ENCODE peak calls at places on chromosomes 13 and 19, in six cellular contexts. K is K562; X is CD4-positive, alpha-beta T cell; S is CD4-positive, CD25-positive, alpha-beta regulatory T cell; C is fibroblast of lung; I is brain microvascular endothelial cell. D is an unnamed sample.

GRCh38 chr13:64130600-64130999 is 2715.0 kb upstream of the PCDH20 start:
- DNase-seq in K (no peak), X (no peak), S (no peak), C (no peak), I (no peak), D (no peak)

GRCh38 chr13:57825066-57825465 is 193.5 kb downstream of the PCDH17 start:
- DNase-seq in K (no peak), X (no peak), S (no peak), C (no peak), I (no peak), D (no peak)

GRCh38 chr13:76745246-76746200 is 140.7 kb downstream of the KCTD12 start:
- DNase-seq in K (no peak), X (no peak), S (no peak), C (no peak), I (no peak), D (no peak)

GRCh38 chr13:60572855-60573254 is 175.8 kb downstream of the TDRD3 start:
- DNase-seq in K (no peak), X (no peak), S (no peak), C (no peak), I (no peak), D (no peak)

GRCh38 chr19:35908010-35908441 is at the start of gene TYROBP:
- DNase-seq in K (no peak), X (no peak), S (no peak), C (no peak), I (no peak), D (no peak)

GRCh38 chr19:9869008-9869617 is 34.0 kb downstream of the PIN1 start:
- DNase-seq in K (no peak), X (no peak), S (no peak), C (no peak), I (no peak), D (no peak)

GRCh38 chr13:84994582-84994981 is 804.6 kb downstream of the SLITRK6 start:
- DNase-seq in K (no peak), X (no peak), S (no peak), C (peak), I (no peak), D (no peak)

GRCh38 chr13:112450567-112451240 is 74.5 kb downstream of the SPACA7 start:
- DNase-seq in K (no peak), X (no peak), S (no peak), C (no peak), I (no peak), D (no peak)

GRCh38 chr13:27172495-27172842 is 858 bp upstream of the USP12 start:
- DNase-seq in K (peak), X (no peak), S (no peak), C (no peak), I (peak), D (no peak)

GRCh38 chr13:94481966-94482365 is 2.5 kb upstream of the DCT start:
- DNase-seq in K (no peak), X (no peak), S (no peak), C (peak), I (peak), D (no peak)

GRCh38 chr13:40087021-40088002 is 431.9 kb downstream of the COG6 start:
- DNase-seq in K (no peak), X (no peak), S (no peak), C (no peak), I (no peak), D (no peak)

GRCh38 chr13:79988573-79988972 is 352.4 kb downstream of the SPRY2 start:
- DNase-seq in K (no peak), X (no peak), S (no peak), C (peak), I (peak), D (peak)

GRCh38 chr13:92461831-92462230 is 764.8 kb upstream of the GPC6 start:
- DNase-seq in K (no peak), X (no peak), S (no peak), C (no peak), I (no peak), D (no peak)

GRCh38 chr13:34722931-34723330 is 219.1 kb upstream of the NBEA start:
- DNase-seq in K (no peak), X (no peak), S (no peak), C (no peak), I (no peak), D (no peak)

GRCh38 chr13:34941835-34942731 is at the start of gene NBEA:
- DNase-seq in K (peak), X (peak), S (peak), C (peak), I (peak), D (peak)

GRCh38 chr13:76723551-76724232 is 162.5 kb downstream of the KCTD12 start:
- DNase-seq in K (no peak), X (no peak), S (no peak), C (peak), I (peak), D (peak)

GRCh38 chr19:41410655-41411054 is 13.0 kb downstream of the BCKDHA start:
- DNase-seq in K (no peak), X (no peak), S (no peak), C (no peak), I (no peak), D (no peak)

GRCh38 chr19:17455711-17456123 is 5.0 kb downstream of the NXNL1 start:
- DNase-seq in K (no peak), X (no peak), S (no peak), C (no peak), I (no peak), D (no peak)

GRCh38 chr13:48801255-48801654 is 147.5 kb downstream of the CYSLTR2 start:
- DNase-seq in K (no peak), X (no peak), S (no peak), C (peak), I (peak), D (no peak)

GRCh38 chr13:50357586-50358118 is 342.4 kb downstream of the KCNRG start:
- DNase-seq in K (peak), X (no peak), S (no peak), C (peak), I (peak), D (no peak)

GRCh38 chr13:111510502-111511218 is 190.2 kb downstream of the TEX29 start:
- DNase-seq in K (no peak), X (no peak), S (no peak), C (no peak), I (no peak), D (no peak)

GRCh38 chr19:20964798-20965197 is 41.7 kb downstream of the ZNF85 start:
- DNase-seq in K (peak), X (no peak), S (no peak), C (no peak), I (no peak), D (no peak)

GRCh38 chr13:39296193-39296592 is 257.9 kb downstream of the NHLRC3 start:
- DNase-seq in K (no peak), X (no peak), S (no peak), C (no peak), I (no peak), D (no peak)

GRCh38 chr13:95677564-95678386 is 836 bp downstream of the DNAJC3 start:
- DNase-seq in K (peak), X (no peak), S (no peak), C (peak), I (no peak), D (no peak)

DNA sequence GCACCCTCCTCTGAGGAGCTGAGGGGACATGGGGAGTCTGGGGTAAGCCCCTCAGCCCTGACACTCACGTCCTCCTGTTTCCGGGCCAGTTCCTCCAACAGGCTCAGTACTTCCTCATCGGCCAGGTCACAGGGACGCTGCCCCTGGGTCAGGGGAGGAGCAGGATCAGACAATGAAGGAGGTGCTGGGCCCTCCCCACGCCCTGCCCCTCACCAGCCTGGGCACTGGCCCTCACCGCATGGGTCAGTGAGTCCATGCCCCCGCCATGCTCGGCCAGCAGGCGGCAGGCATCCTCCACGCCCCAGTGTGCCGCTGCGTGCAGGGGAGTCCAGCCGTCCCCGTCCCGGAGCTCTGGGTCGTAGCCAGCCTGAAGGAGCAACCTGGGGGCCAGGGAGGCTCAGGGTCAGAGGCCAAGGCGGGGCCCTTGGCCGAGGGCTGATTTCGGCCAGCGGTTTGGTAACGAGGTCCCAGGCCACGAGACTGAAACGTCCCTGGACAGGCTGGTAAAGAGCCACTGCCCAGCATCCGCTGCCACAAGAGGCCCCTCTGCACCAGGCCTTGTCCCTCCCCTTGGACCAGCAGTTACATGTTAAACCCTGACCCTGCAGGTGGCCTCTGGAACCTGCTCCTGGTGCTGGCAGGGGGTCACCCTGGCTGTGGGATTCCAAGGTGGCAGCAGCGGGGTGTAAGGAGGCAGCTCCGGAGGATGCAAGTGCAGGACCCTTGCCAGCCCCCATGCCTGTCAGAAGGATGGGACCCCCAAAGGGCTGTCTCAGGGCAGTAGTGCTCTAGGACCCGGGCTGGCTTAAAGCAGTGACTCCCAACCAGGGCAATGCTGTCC is 18.5 kb downstream of the PPP1R12C start:
- DNase-seq in K (no peak), X (no peak), S (no peak), C (no peak), I (no peak), D (no peak)
- H3K27ac ChIP-seq in K (no peak), X (no peak), S (no peak), C (peak), I (no peak), D (no peak)

DNA sequence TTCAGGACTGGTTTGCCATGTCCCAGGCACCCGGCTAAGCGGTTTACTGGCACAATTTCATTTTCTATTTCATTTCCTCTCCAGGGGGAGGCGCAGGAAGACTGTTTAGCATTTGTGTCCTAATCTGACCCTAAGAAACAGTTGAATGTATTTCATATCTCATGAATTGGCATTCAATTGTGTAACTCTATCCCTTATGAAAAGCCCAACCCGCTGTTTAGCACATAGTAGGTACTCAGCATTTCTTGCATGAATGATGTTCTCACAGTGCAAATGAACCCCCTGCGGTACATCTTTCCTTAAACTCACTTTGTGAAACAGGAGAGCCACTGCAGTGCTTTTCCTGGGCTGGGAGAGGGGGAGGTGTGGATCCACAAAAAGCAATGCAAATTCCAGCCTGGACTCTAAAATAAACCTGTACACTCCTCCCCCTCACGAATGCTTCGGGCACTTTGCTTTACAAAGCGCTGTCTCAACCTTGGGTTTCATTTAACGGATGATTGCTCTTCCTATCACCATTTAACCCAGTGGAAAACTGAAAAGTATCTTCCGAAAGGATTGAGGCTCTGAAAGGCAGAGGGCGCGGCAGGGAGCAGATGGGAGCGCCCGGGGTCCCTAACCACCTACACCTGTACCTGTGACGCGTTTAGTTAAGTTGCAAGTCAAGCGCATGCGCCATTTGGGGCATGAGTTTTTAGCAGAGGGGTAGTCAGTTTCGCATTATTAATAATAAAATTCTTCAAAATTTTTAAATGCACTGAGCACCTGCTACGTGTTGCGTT is 1.2 kb upstream of the EEF2 start:
- DNase-seq in K (peak), X (peak), S (peak), C (peak), I (peak), D (no peak)
- H3K27ac ChIP-seq in K (peak), X (peak), S (peak), C (no peak), I (no peak), D (no peak)

GRCh38 chr13:51624695-51625345 is 40.6 kb downstream of the WDFY2 start:
- DNase-seq in K (no peak), X (no peak), S (no peak), C (no peak), I (no peak), D (no peak)
- H3K27ac ChIP-seq in K (no peak), X (no peak), S (no peak), C (no peak), I (no peak), D (no peak)

DNA sequence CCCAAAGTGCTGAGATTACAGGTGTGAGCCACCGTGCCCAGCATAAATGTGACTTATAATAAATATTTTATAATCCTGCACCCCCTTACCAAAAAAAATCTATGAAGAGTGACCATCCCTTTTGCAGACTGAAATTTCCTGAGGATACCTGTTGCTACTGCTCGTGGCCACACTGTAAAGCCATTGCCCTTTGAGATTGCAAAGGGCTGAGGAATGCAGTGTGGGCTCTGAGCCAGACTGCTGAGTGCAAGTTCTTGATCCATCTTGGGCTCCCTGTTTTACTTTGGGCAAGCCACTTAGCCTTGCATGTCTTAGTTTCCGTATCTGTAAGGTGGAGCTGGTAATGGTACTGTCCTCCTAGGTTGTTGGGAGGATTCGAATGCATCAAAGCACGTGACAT is 23.4 kb downstream of the SIPA1L3 start:
- DNase-seq in K (no peak), X (no peak), S (no peak), C (no peak), I (peak), D (no peak)
- H3K27ac ChIP-seq in K (no peak), X (no peak), S (no peak), C (no peak), I (no peak), D (no peak)

GRCh38 chr13:37715606-37716015 is 117.0 kb upstream of the POSTN start:
- DNase-seq in K (no peak), X (no peak), S (no peak), C (peak), I (peak), D (no peak)
- H3K27ac ChIP-seq in K (no peak), X (no peak), S (no peak), C (peak), I (peak), D (no peak)

DNA sequence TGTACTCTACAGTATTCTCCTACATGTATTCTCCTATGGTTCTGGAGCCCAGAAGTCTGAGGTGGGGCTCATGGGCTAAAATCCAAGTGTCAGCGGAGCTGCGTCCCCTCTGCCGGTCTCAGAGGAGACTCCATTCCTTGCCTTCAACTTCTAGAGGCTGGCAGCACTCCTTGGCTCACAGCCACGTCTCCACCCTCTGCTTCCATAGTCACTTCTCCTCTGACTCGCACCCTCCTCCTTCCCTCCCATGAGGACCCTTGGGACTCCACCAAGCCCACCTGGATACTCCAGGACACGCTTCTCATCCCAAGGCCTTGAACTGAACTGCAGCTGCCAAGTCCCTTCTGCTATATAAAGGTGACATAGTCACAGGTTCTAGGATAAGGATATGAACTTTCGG is 27.8 kb downstream of the DHRS12 start:
- DNase-seq in K (no peak), X (no peak), S (no peak), C (no peak), I (no peak), D (no peak)
- H3K27ac ChIP-seq in K (no peak), X (no peak), S (no peak), C (no peak), I (no peak), D (no peak)

DNA sequence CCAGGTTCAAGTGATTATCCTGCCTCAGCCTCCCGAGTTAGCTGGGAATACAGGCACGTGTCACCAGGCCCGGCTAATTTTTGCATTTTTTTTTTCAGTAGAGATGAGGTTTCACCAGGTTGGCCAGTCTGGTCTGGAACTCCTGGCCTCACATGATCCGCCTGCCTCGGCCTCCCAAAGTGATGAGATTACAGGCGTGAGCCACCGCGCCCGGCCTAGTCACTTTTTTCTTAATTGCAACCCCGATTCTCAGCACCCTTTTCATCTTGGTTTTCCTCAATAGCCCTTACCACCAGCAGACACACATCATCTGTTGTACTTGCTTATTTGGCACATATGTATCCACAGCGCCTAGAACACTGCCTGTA is 550 bp upstream of the GPI start:
- DNase-seq in K (no peak), X (no peak), S (no peak), C (peak), I (no peak), D (no peak)
- H3K27ac ChIP-seq in K (peak), X (no peak), S (peak), C (no peak), I (no peak), D (no peak)

GRCh38 chr13:114116734-114117133 is 15.7 kb downstream of the RASA3 start:
- DNase-seq in K (no peak), X (peak), S (no peak), C (no peak), I (no peak), D (no peak)

GRCh38 chr13:114118763-114119123 is 13.7 kb downstream of the RASA3 start:
- DNase-seq in K (no peak), X (no peak), S (no peak), C (peak), I (peak), D (peak)

GRCh38 chr13:114120486-114121430 is 11.7 kb downstream of the RASA3 start:
- DNase-seq in K (no peak), X (no peak), S (no peak), C (no peak), I (no peak), D (no peak)

GRCh38 chr13:114118086-114118762 is 14.2 kb downstream of the RASA3 start:
- DNase-seq in K (no peak), X (no peak), S (no peak), C (no peak), I (peak), D (no peak)

DNA sequence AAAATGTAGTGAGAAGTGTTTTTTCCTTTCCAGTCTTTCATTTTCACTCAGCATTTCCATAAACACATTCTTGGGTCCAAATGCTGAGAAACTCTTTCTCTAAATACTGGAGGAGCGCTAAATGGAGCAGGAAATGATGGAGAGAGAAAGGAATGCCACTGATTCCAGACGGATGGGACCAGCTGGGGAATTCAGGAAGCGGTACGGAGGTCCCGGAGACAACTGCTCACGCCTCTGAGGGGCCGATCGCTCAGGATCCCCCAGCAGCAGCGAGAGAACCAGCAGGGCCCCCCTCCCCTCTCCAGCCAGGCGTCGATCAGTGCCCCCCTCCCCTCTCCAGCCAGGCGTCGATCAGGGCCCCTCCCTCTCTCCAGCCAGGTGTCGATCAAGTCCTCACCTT is 13.2 kb downstream of the RASA3 start:
- DNase-seq in K (no peak), X (no peak), S (no peak), C (peak), I (peak), D (peak)
- H3K27ac ChIP-seq in K (no peak), X (peak), S (peak), C (peak), I (peak), D (peak)

GRCh38 chr13:102642475-102642874 is 45.7 kb downstream of the TPP2 start:
- DNase-seq in K (no peak), X (no peak), S (no peak), C (no peak), I (no peak), D (no peak)

GRCh38 chr13:102645701-102646100 is 48.9 kb downstream of the TPP2 start:
- DNase-seq in K (no peak), X (no peak), S (no peak), C (no peak), I (no peak), D (no peak)

GRCh38 chr13:102648046-102648445 is 46.8 kb downstream of the METTL21C start:
- DNase-seq in K (no peak), X (no peak), S (no peak), C (no peak), I (no peak), D (no peak)

GRCh38 chr13:102642029-102642428 is 45.2 kb downstream of the TPP2 start:
- DNase-seq in K (no peak), X (no peak), S (no peak), C (no peak), I (no peak), D (no peak)

DNA sequence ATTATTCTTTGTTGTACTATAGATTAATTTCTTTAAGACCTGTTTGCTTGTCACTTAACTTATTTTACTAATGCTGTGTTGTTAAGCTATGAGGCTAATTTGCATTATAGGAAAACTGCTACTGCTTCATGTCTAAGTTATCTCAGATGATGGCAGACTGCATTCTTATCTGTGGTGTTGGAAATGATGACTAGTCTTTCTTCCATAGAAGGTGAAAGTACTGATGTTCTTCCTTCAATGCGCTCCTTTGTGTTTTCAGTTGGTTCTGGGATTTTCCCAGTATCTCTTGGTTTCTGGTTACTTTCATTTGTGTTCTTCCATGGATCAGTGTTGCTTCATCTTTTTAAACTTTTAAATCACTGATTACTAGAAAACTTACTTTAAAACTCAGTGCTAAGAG is 46.9 kb downstream of the TPP2 start:
- DNase-seq in K (no peak), X (no peak), S (no peak), C (no peak), I (peak), D (no peak)
- H3K27ac ChIP-seq in K (no peak), X (no peak), S (no peak), C (no peak), I (no peak), D (no peak)

GRCh38 chr13:98338312-98338711 is 161.2 kb upstream of the RNF113B start:
- DNase-seq in K (no peak), X (no peak), S (no peak), C (no peak), I (no peak), D (no peak)
- H3K27ac ChIP-seq in K (no peak), X (no peak), S (no peak), C (no peak), I (no peak), D (no peak)